ENCODE peak calls at places on chromosomes 13 and 19, in four cellular contexts. B, O, Z and M are unnamed samples.
A peak's percentile ranks its signal among the peaks of the same experiment; 100 is the strongest.

GRCh38 chr19:48866692-48867091 is 1.7 kb downstream of the PLEKHA4 start:
- DNase-seq in O (no peak), B (no peak), Z (no peak), M (no peak)

GRCh38 chr13:95113601-95114000 is 187.7 kb downstream of the ABCC4 start:
- DNase-seq in Z (peak; percentile 52), O (no peak), B (no peak), M (no peak)

GRCh38 chr19:3186377-3186688 is 603 bp downstream of the NCLN start:
- DNase-seq in O (no peak), B (no peak), Z (no peak), M (no peak)

GRCh38 chr19:14480695-14481069 is 5.5 kb upstream of the PTGER1 start:
- DNase-seq in B (no peak), O (peak; percentile 85), Z (no peak), M (no peak)

GRCh38 chr13:95188128-95188527 is 113.1 kb downstream of the ABCC4 start:
- DNase-seq in O (no peak), Z (no peak), B (no peak), M (no peak)

GRCh38 chr19:58531052-58531600 is 11.5 kb upstream of the ZBTB45 start:
- DNase-seq in B (no peak), O (no peak), Z (no peak), M (no peak)

GRCh38 chr19:5048091-5048726 is 79.3 kb downstream of the KDM4B start:
- DNase-seq in Z (peak; percentile 90), B (peak; percentile 97), O (peak; percentile 67), M (peak; percentile 88)

GRCh38 chr13:112103260-112103843 is 36.4 kb downstream of the SOX1 start:
- DNase-seq in B (peak; percentile 52), O (no peak), Z (no peak), M (no peak)

GRCh38 chr13:35712907-35713685 is 236.6 kb upstream of the MAB21L1 start:
- DNase-seq in O (peak; percentile 71), Z (peak; percentile 62), B (no peak), M (no peak)
- H3K4me2 ChIP-seq in O (no peak overlapping the region), Z (no peak overlapping the region), B (no peak overlapping the region), M (no peak overlapping the region)

GRCh38 chr13:20370815-20371421 is 138.8 kb upstream of the GJB6 start:
- DNase-seq in Z (peak; percentile 49), O (no peak), B (no peak), M (no peak)

GRCh38 chr13:20375871-20376270 is 143.8 kb upstream of the GJB6 start:
- DNase-seq in B (no peak), O (no peak), Z (no peak), M (no peak)

GRCh38 chr13:20366056-20366455 is 133.9 kb upstream of the GJB6 start:
- DNase-seq in B (no peak), O (no peak), Z (no peak), M (no peak)

GRCh38 chr13:20371825-20372224 is 139.7 kb upstream of the GJB6 start:
- DNase-seq in O (no peak), Z (no peak), B (no peak), M (no peak)

GRCh38 chr13:20369886-20370361 is 137.8 kb upstream of the GJB6 start:
- DNase-seq in Z (no peak), O (no peak), B (no peak), M (no peak)
- H4K5ac ChIP-seq in Z (no peak overlapping the region), O (no peak overlapping the region), B (no peak overlapping the region), M (no peak overlapping the region)

GRCh38 chr19:35812220-35813042 is at the start of gene PRODH2:
- DNase-seq in Z (no peak), B (no peak), O (no peak), M (no peak)
- H3K9ac ChIP-seq in Z (no peak within 1 kb of the TSS), B (no peak within 1 kb of the TSS), O (no peak within 1 kb of the TSS), M (no peak within 1 kb of the TSS)

DNA sequence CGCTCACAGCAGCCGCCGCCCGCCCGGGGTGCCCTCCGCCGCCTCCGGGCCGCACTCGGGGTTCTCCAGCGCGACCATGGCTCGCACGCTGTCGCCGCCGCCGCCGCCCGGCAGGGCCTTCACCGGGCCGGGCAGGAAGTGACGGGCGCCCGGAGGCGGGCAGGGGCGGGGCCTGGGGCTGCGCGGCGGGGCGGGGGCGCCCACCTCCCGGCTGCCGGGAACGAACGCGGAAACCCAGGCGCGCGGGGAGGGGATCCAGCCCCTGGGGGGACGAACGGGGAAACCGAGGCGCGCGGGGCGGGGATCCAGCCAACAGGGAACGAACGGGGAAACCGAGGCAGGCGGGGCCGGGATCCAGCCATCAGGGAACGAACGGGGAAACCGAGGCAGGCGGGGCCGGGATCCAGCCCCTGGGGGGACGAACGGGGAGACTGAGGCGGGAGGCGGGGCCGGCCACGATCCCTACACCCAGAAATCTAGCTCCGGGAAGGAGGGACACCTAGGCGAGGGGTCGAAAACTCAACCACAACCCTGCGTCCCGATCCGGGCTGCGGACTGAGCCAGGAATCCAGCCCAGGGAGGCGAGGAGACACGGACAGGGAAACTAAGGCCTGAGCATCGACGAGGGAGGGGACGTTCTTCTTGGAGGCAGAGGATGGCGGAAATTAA is at the start of gene R3HDM4:
- DNase-seq in O (peak; percentile 37), Z (no peak), B (peak; percentile 82), M (peak; percentile 62)
- H3K4me2 ChIP-seq in O (peak within 1 kb of the TSS; percentile 86), Z (peak within 1 kb of the TSS; percentile 93), B (peak within 1 kb of the TSS; percentile 49), M (peak within 1 kb of the TSS; percentile 42)